ENCODE peak calls at places on chromosomes 6 and 20, in eight cellular contexts. One of them, this sample, is unnamed.

GRCh38 chr20:50085481-50086365 is 27.2 kb downstream of the UBE2V1 start:
- DNase-seq in suprapubic skin: peak
- DNase-seq in right lobe of liver: peak
- DNase-seq in GM12865: peak
- DNase-seq in fibroblast of the aortic adventitia: peak
- DNase-seq in colonic mucosa: peak
- DNase-seq in HFF-Myc: no peak
- DNase-seq in mucosa of descending colon: no peak
- DNase-seq in this sample: no peak

GRCh38 chr6:137921823-137922222 is 54.8 kb downstream of the TNFAIP3 start:
- DNase-seq in suprapubic skin: no peak
- DNase-seq in colonic mucosa: no peak
- DNase-seq in HFF-Myc: no peak
- DNase-seq in mucosa of descending colon: no peak
- DNase-seq in right lobe of liver: no peak
- DNase-seq in fibroblast of the aortic adventitia: no peak
- DNase-seq in GM12865: peak
- DNase-seq in this sample: no peak

GRCh38 chr6:74277749-74278148 is 581.7 kb downstream of the CD109 start:
- DNase-seq in fibroblast of the aortic adventitia: no peak
- DNase-seq in HFF-Myc: no peak
- DNase-seq in colonic mucosa: no peak
- DNase-seq in right lobe of liver: no peak
- DNase-seq in GM12865: no peak
- DNase-seq in mucosa of descending colon: no peak
- DNase-seq in suprapubic skin: no peak
- DNase-seq in this sample: no peak

GRCh38 chr6:110528051-110528929 is 51.9 kb upstream of the SLC22A16 start:
- DNase-seq in GM12865: peak
- DNase-seq in suprapubic skin: no peak
- DNase-seq in HFF-Myc: peak
- DNase-seq in fibroblast of the aortic adventitia: peak
- DNase-seq in colonic mucosa: peak
- DNase-seq in right lobe of liver: no peak
- DNase-seq in mucosa of descending colon: no peak
- DNase-seq in this sample: no peak

GRCh38 chr20:8375898-8376297 is 243.8 kb downstream of the PLCB1 start:
- DNase-seq in right lobe of liver: no peak
- DNase-seq in HFF-Myc: no peak
- DNase-seq in suprapubic skin: no peak
- DNase-seq in GM12865: no peak
- DNase-seq in fibroblast of the aortic adventitia: peak
- DNase-seq in mucosa of descending colon: no peak
- DNase-seq in colonic mucosa: no peak
- DNase-seq in this sample: no peak

GRCh38 chr6:35945650-35946025 is 24.7 kb upstream of the SRPK1 start:
- DNase-seq in suprapubic skin: no peak
- DNase-seq in right lobe of liver: no peak
- DNase-seq in GM12865: no peak
- DNase-seq in fibroblast of the aortic adventitia: peak
- DNase-seq in colonic mucosa: no peak
- DNase-seq in mucosa of descending colon: no peak
- DNase-seq in HFF-Myc: no peak
- DNase-seq in this sample: no peak

GRCh38 chr6:157172088-157172768 is 151.1 kb downstream of the TMEM242 start:
- DNase-seq in right lobe of liver: no peak
- DNase-seq in mucosa of descending colon: no peak
- DNase-seq in colonic mucosa: no peak
- DNase-seq in GM12865: no peak
- DNase-seq in HFF-Myc: no peak
- DNase-seq in fibroblast of the aortic adventitia: peak
- DNase-seq in suprapubic skin: no peak
- DNase-seq in this sample: no peak

GRCh38 chr6:16047435-16047834 is 81.5 kb upstream of the MYLIP start:
- DNase-seq in suprapubic skin: no peak
- DNase-seq in right lobe of liver: no peak
- DNase-seq in HFF-Myc: no peak
- DNase-seq in mucosa of descending colon: no peak
- DNase-seq in colonic mucosa: no peak
- DNase-seq in fibroblast of the aortic adventitia: no peak
- DNase-seq in GM12865: no peak
- DNase-seq in this sample: no peak

GRCh38 chr6:167568407-167569024 is 243.6 kb downstream of the TTLL2 start:
- DNase-seq in fibroblast of the aortic adventitia: no peak
- DNase-seq in GM12865: no peak
- DNase-seq in right lobe of liver: no peak
- DNase-seq in suprapubic skin: no peak
- DNase-seq in mucosa of descending colon: no peak
- DNase-seq in colonic mucosa: peak
- DNase-seq in HFF-Myc: no peak
- DNase-seq in this sample: no peak

GRCh38 chr20:63698739-63699465 is 2.5 kb downstream of the TNFRSF6B start:
- DNase-seq in fibroblast of the aortic adventitia: peak
- DNase-seq in GM12865: peak
- DNase-seq in HFF-Myc: peak
- DNase-seq in colonic mucosa: no peak
- DNase-seq in mucosa of descending colon: peak
- DNase-seq in right lobe of liver: peak
- DNase-seq in suprapubic skin: peak
- DNase-seq in this sample: peak

GRCh38 chr6:40986871-40987270 is 52.1 kb downstream of the UNC5CL start:
- DNase-seq in HFF-Myc: no peak
- DNase-seq in colonic mucosa: no peak
- DNase-seq in suprapubic skin: no peak
- DNase-seq in right lobe of liver: no peak
- DNase-seq in mucosa of descending colon: no peak
- DNase-seq in GM12865: no peak
- DNase-seq in fibroblast of the aortic adventitia: no peak
- DNase-seq in this sample: no peak

GRCh38 chr6:40988634-40989033 is 50.4 kb downstream of the UNC5CL start:
- DNase-seq in right lobe of liver: no peak
- DNase-seq in GM12865: no peak
- DNase-seq in colonic mucosa: no peak
- DNase-seq in suprapubic skin: no peak
- DNase-seq in mucosa of descending colon: no peak
- DNase-seq in fibroblast of the aortic adventitia: no peak
- DNase-seq in HFF-Myc: no peak
- DNase-seq in this sample: no peak

GRCh38 chr6:40986364-40986763 is 52.7 kb downstream of the UNC5CL start:
- DNase-seq in GM12865: no peak
- DNase-seq in fibroblast of the aortic adventitia: no peak
- DNase-seq in mucosa of descending colon: no peak
- DNase-seq in HFF-Myc: no peak
- DNase-seq in colonic mucosa: no peak
- DNase-seq in right lobe of liver: no peak
- DNase-seq in suprapubic skin: no peak
- DNase-seq in this sample: no peak

GRCh38 chr6:40989204-40990179 is 49.5 kb downstream of the UNC5CL start:
- DNase-seq in colonic mucosa: no peak
- DNase-seq in right lobe of liver: no peak
- DNase-seq in suprapubic skin: no peak
- DNase-seq in HFF-Myc: no peak
- DNase-seq in fibroblast of the aortic adventitia: no peak
- DNase-seq in GM12865: no peak
- DNase-seq in mucosa of descending colon: no peak
- DNase-seq in this sample: no peak

DNA sequence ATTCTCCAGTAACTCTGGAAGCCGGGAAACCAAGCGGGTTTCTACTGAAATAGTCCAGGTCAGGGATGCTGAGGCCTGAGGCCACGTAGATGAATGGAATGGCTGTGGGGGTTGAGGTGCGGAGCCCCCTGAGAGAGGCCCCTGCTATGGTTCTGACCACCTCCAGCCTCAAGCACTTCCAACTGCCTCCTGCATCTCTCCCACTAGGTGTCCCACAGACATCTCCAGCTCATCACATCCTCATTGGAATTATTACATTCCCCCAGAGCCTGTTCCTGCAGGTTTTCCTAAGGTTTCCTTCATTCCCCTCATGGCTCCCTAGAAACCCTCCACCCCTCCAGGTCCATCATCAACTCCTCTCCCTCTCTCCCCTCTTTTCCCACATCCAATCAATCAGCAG is 48.7 kb downstream of the UNC5CL start:
- DNase-seq in right lobe of liver: no peak
- DNase-seq in suprapubic skin: no peak
- DNase-seq in GM12865: no peak
- DNase-seq in colonic mucosa: no peak
- DNase-seq in HFF-Myc: no peak
- DNase-seq in fibroblast of the aortic adventitia: no peak
- DNase-seq in mucosa of descending colon: no peak
- DNase-seq in this sample: no peak
- TF ChIP-seq CTCF in right lobe of liver: no peak
- TF ChIP-seq CTCF in suprapubic skin: no peak
- TF ChIP-seq CTCF in GM12865: no peak
- TF ChIP-seq CTCF in colonic mucosa: no peak
- TF ChIP-seq CTCF in HFF-Myc: peak
- TF ChIP-seq CTCF in fibroblast of the aortic adventitia: no peak
- TF ChIP-seq CTCF in mucosa of descending colon: no peak
- TF ChIP-seq CTCF in this sample: no peak

GRCh38 chr6:142756215-142756630 is 188.8 kb downstream of the HIVEP2 start:
- DNase-seq in fibroblast of the aortic adventitia: peak
- DNase-seq in GM12865: no peak
- DNase-seq in mucosa of descending colon: no peak
- DNase-seq in right lobe of liver: no peak
- DNase-seq in suprapubic skin: no peak
- DNase-seq in colonic mucosa: no peak
- DNase-seq in HFF-Myc: peak
- DNase-seq in this sample: no peak
- TF ChIP-seq CTCF in fibroblast of the aortic adventitia: no peak
- TF ChIP-seq CTCF in GM12865: no peak
- TF ChIP-seq CTCF in mucosa of descending colon: no peak
- TF ChIP-seq CTCF in right lobe of liver: no peak
- TF ChIP-seq CTCF in suprapubic skin: no peak
- TF ChIP-seq CTCF in colonic mucosa: no peak
- TF ChIP-seq CTCF in HFF-Myc: peak
- TF ChIP-seq CTCF in this sample: no peak

GRCh38 chr6:136586295-136586694 is 36.1 kb upstream of the MAP7 start:
- DNase-seq in fibroblast of the aortic adventitia: peak
- DNase-seq in colonic mucosa: no peak
- DNase-seq in suprapubic skin: no peak
- DNase-seq in GM12865: no peak
- DNase-seq in mucosa of descending colon: no peak
- DNase-seq in right lobe of liver: no peak
- DNase-seq in HFF-Myc: no peak
- DNase-seq in this sample: no peak

GRCh38 chr6:136579800-136580199 is 29.6 kb upstream of the MAP7 start:
- DNase-seq in fibroblast of the aortic adventitia: peak
- DNase-seq in colonic mucosa: no peak
- DNase-seq in mucosa of descending colon: no peak
- DNase-seq in suprapubic skin: no peak
- DNase-seq in HFF-Myc: no peak
- DNase-seq in GM12865: no peak
- DNase-seq in right lobe of liver: no peak
- DNase-seq in this sample: no peak

GRCh38 chr6:136587527-136587926 is 37.3 kb upstream of the MAP7 start:
- DNase-seq in right lobe of liver: no peak
- DNase-seq in suprapubic skin: no peak
- DNase-seq in HFF-Myc: no peak
- DNase-seq in fibroblast of the aortic adventitia: no peak
- DNase-seq in GM12865: no peak
- DNase-seq in mucosa of descending colon: no peak
- DNase-seq in colonic mucosa: no peak
- DNase-seq in this sample: no peak

DNA sequence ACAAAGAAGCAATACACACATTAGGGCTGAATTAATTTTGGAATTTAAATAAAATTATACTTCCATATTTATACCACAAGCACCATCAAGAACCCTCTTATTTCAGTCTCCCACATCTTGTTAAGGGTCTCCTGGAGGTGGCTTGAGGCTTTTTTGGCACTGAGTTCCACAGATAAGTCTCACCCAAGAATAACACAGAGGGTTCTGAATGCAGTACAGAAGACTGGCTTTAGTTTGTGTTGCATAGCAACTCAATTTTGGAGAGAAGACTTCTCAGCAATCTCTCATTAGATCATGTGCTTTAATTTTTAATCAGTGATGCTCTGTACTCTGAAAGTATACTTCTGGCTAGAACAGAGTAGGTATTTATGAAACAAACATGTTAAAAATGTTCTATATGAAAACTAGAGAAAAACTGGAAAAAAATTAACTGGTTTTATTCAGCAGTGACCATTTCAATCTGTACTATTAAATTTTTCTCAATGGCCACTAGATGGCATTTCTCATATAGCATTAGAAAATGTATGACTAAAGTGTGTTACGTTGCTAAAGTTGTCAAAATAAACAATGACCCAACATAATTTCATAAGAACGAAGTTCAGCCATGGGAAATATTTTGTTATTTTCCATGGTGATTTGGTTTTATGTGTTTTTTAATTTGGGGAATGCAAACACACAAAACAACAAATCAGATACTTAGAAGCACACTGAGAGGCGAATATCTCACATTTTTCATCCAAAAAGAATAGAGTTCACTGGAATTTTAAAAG is 32.7 kb upstream of the MAP7 start:
- DNase-seq in right lobe of liver: no peak
- DNase-seq in HFF-Myc: no peak
- DNase-seq in suprapubic skin: no peak
- DNase-seq in colonic mucosa: no peak
- DNase-seq in mucosa of descending colon: no peak
- DNase-seq in GM12865: no peak
- DNase-seq in fibroblast of the aortic adventitia: peak
- DNase-seq in this sample: no peak
- TF ChIP-seq CTCF in right lobe of liver: peak
- TF ChIP-seq CTCF in HFF-Myc: no peak
- TF ChIP-seq CTCF in suprapubic skin: no peak
- TF ChIP-seq CTCF in colonic mucosa: peak
- TF ChIP-seq CTCF in mucosa of descending colon: peak
- TF ChIP-seq CTCF in GM12865: peak
- TF ChIP-seq CTCF in fibroblast of the aortic adventitia: peak
- TF ChIP-seq CTCF in this sample: no peak

DNA sequence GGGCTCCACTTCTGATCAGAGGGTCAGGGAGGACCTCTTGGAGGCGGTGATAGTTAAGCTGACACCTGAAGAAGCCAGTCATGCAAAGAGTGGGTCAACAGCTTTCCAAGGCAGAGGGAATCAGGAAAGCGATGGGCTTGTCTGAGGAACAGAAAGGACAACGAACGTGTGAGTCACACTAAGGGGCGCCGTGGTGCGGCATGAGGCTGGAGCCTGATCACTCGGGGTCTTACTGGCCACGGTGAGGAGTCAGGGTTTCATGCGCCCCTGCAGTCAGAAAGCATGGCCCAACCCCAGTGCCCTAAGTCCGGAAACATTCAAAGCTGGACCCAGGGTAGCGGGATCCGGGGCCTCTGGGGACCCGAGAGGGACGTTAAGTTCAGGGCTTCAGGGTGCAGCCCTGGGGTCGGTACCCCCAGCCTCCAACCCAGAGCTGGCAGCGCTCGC is 50.5 kb upstream of the SLC32A1 start:
- DNase-seq in suprapubic skin: no peak
- DNase-seq in mucosa of descending colon: no peak
- DNase-seq in GM12865: peak
- DNase-seq in fibroblast of the aortic adventitia: no peak
- DNase-seq in right lobe of liver: no peak
- DNase-seq in HFF-Myc: no peak
- DNase-seq in colonic mucosa: no peak
- DNase-seq in this sample: no peak
- TF ChIP-seq CTCF in suprapubic skin: no peak
- TF ChIP-seq CTCF in mucosa of descending colon: no peak
- TF ChIP-seq CTCF in GM12865: no peak
- TF ChIP-seq CTCF in fibroblast of the aortic adventitia: no peak
- TF ChIP-seq CTCF in right lobe of liver: no peak
- TF ChIP-seq CTCF in HFF-Myc: no peak
- TF ChIP-seq CTCF in colonic mucosa: no peak
- TF ChIP-seq CTCF in this sample: no peak

This sample was measured in coronary artery.